ENCODE peak calls at places on chromosomes 5 and 9, in eight cellular contexts. J is GM12878, S is GM23338, I is HCT116, X is HL-60, D is HepG2, W is K562, G is Panc1. M is an unnamed sample.

GRCh38 chr5:126122942-126123341 is 300.3 kb upstream of the GRAMD2B start:
- DNase-seq in G (no peak), X (no peak), S (peak), D (no peak), J (no peak), I (no peak), W (no peak), M (no peak)

GRCh38 chr5:114361724-114362196 is at the start of gene KCNN2:
- DNase-seq in D (peak), S (peak), I (no peak), J (peak), W (no peak), G (no peak), X (peak), M (peak)

GRCh38 chr9:129669946-129670345 is 4.5 kb downstream of the PRRX2 start:
- DNase-seq in D (no peak), J (no peak), X (no peak), S (no peak), G (no peak), W (no peak), I (no peak), M (no peak)

GRCh38 chr5:169448826-169449225 is 134.7 kb upstream of the SPDL1 start:
- DNase-seq in D (no peak), W (no peak), J (no peak), G (no peak), S (no peak), I (no peak), X (no peak), M (no peak)

GRCh38 chr9:125513634-125514413 is 193.2 kb downstream of the MAPKAP1 start:
- DNase-seq in D (peak), W (no peak), X (no peak), J (peak), I (no peak), G (no peak), S (no peak), M (no peak)

GRCh38 chr9:99019523-99020331 is 76.0 kb downstream of the COL15A1 start:
- DNase-seq in X (no peak), W (no peak), J (no peak), I (no peak), S (no peak), G (peak), D (no peak), M (no peak)

GRCh38 chr9:136255896-136256890 is 10.6 kb upstream of the QSOX2 start:
- DNase-seq in J (no peak), G (no peak), D (no peak), S (no peak), W (peak), X (no peak), I (no peak), M (no peak)

GRCh38 chr5:54148062-54148461 is 162.3 kb downstream of the ARL15 start:
- DNase-seq in D (no peak), J (no peak), W (no peak), G (no peak), X (no peak), I (no peak), S (no peak), M (peak)

GRCh38 chr9:104836235-104836634 is 72.3 kb downstream of the NIPSNAP3B start:
- DNase-seq in J (no peak), X (peak), W (no peak), D (no peak), I (no peak), S (peak), G (no peak), M (peak)

GRCh38 chr9:121652037-121652837 is 803 bp downstream of the DAB2IP start:
- DNase-seq in X (no peak), D (no peak), I (no peak), J (no peak), S (peak), G (no peak), W (no peak), M (peak)

GRCh38 chr5:149422429-149423286 is 43.6 kb upstream of the IL17B start:
- DNase-seq in W (peak), G (no peak), I (no peak), S (peak), X (no peak), D (peak), J (no peak), M (peak)

GRCh38 chr5:171426680-171427079 is 7.2 kb downstream of the FGF18 start:
- DNase-seq in I (no peak), G (no peak), W (no peak), S (no peak), X (no peak), D (no peak), J (no peak), M (no peak)

GRCh38 chr9:15553528-15553898 is 670 bp downstream of the CCDC171 start:
- DNase-seq in I (no peak), J (no peak), S (no peak), G (no peak), X (no peak), W (no peak), D (no peak), M (no peak)

GRCh38 chr9:16884952-16885513 is 14.6 kb upstream of the BNC2 start:
- DNase-seq in X (peak), S (no peak), G (no peak), J (no peak), D (no peak), I (no peak), W (no peak), M (peak)

GRCh38 chr5:74257645-74258328 is 382.7 kb downstream of the ENC1 start:
- DNase-seq in W (peak), G (no peak), J (no peak), D (no peak), I (no peak), S (peak), X (peak), M (no peak)

GRCh38 chr5:139038618-139039305 is 159.4 kb downstream of the SIL1 start:
- DNase-seq in S (peak), W (peak), G (no peak), D (peak), J (no peak), X (peak), I (no peak), M (no peak)

GRCh38 chr9:4099961-4100360 is 199.9 kb downstream of the GLIS3 start:
- DNase-seq in J (no peak), D (no peak), S (no peak), X (no peak), I (no peak), W (no peak), G (no peak), M (no peak)

GRCh38 chr9:131744715-131745201 is 4.9 kb upstream of the RAPGEF1 start:
- DNase-seq in J (no peak), G (no peak), W (no peak), I (no peak), X (no peak), D (no peak), S (no peak), M (no peak)

GRCh38 chr5:170293273-170293672 is 4.3 kb downstream of the LCP2 start:
- DNase-seq in J (peak), S (no peak), I (no peak), W (no peak), X (peak), D (no peak), G (no peak), M (no peak)

GRCh38 chr5:96795626-96796025 is 12.1 kb downstream of the ERAP1 start:
- DNase-seq in W (no peak), I (no peak), X (no peak), S (no peak), J (no peak), G (no peak), D (no peak), M (no peak)
- TF ChIP-seq POLR2AphosphoS5 in W (no peak), I (no peak), X (no peak), S (no peak), J (no peak), G (no peak), D (no peak), M (no peak)

GRCh38 chr9:127707766-127708165 is 978 bp downstream of the CFAP157 start:
- DNase-seq in I (peak), J (no peak), D (peak), G (no peak), W (peak), S (peak), X (no peak), M (no peak)

GRCh38 chr9:127705577-127706215 is 1.1 kb upstream of the CFAP157 start:
- DNase-seq in D (no peak), S (no peak), X (no peak), J (no peak), W (no peak), I (no peak), G (no peak), M (peak)

GRCh38 chr9:127708952-127709587 is 2.3 kb downstream of the CFAP157 start:
- DNase-seq in J (no peak), I (no peak), S (no peak), W (no peak), X (no peak), G (no peak), D (no peak), M (no peak)

GRCh38 chr9:127703289-127703946 is 3.4 kb upstream of the CFAP157 start:
- DNase-seq in I (no peak), W (no peak), S (no peak), J (no peak), D (no peak), X (no peak), G (no peak), M (no peak)

DNA sequence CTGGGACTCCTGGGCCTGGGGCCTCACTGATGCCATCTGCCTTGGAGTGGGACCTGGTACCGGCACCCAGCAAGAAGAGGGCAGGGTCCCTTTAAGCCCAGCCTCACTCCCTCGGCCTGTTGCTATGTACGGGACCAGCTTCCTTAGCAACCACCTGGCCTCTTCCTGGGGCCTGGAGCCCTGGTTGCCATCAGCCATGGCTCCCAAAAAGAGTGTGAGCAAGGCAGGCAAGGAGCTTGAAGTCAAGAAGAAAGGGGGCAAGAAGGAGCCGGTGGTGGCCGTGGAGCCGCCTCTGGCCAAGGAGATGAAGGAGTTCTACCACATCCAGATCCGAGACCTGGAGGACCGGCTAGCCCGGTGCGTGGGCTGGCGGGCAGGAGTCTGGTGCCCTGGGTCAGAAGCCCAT is at the start of gene CFAP157:
- DNase-seq in G (no peak), S (peak), J (no peak), D (no peak), I (no peak), X (peak), W (no peak), M (peak)
- TF ChIP-seq REST in G (no peak), S (no peak), J (no peak), D (no peak), I (no peak), X (no peak), W (no peak), M (no peak)

DNA sequence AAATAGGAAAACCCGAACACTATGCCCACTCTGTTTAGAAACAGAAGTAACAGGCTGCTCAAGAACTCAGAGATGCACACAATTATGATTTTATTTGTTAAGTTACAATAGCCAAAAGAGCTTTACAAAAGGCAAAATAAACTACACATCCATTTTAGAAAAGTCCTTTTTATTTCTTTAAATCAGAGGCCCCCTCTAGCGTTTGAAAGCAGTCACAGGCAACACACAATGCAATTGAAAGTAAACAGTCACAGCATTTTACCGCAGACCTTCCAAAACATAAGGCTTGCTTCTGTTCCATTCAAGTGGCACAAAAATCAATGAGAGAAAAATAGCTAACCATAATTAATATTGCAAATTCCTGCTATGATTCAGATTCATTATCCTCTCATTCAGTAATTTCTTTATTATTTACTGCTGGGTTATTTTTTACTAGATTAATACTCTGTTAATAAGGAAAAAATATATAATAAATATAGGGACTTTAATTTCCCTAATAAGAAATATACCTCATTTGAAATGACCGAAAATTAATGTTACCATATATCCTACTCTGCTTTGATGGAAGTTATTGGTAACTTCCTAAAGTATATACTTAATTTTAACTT is 78.3 kb downstream of the CEP120 start:
- DNase-seq in J (no peak), D (peak), S (peak), W (no peak), X (no peak), G (peak), I (no peak), M (peak)
- TF ChIP-seq POLR2AphosphoS5 in J (no peak), D (no peak), S (no peak), W (no peak), X (no peak), G (no peak), I (no peak), M (no peak)

DNA sequence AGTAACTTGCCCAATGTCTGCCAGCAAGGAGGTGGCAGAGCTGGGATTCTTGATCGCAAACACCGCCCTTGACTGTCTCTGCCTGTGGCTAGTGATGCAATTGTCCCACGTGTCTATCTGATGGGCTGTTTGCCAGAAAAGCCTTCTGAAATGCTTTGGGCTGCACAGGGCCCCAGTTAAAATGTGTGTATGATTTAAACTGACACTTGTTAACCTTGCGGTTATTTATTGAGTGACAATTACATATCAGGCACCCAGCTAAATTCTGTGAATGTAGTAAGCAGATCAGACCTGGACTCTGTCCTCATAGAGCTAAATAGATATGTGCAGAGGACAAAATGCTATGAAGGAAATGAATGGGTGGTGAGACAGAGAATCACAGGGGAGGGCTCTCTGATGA is 11.6 kb upstream of the IL12B start:
- DNase-seq in I (peak), G (no peak), J (no peak), S (no peak), W (peak), D (peak), X (peak), M (peak)
- TF ChIP-seq REST in I (no peak), G (no peak), J (no peak), S (no peak), W (no peak), D (no peak), X (no peak), M (no peak)

DNA sequence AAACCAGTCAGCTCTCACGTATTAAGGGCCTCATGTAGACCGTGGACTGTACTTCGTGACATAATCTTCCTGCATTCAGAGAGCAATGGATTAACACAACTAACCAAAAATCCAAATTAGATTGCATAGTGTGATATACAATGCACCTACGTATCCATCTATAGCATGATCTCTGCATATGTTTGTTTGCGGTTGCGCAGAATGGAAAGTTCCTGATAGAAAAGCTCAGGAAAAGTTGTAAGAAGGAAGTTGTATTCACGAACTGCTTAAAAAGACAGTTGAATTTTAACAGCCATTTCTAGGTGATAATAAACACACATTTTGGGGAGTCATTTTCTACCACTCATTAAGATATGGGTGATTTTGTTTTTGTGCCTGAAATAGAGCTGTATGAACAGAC is 869.0 kb downstream of the TLE4 start:
- DNase-seq in X (no peak), J (no peak), I (no peak), W (no peak), S (peak), D (no peak), G (no peak), M (no peak)
- TF ChIP-seq POLR2AphosphoS5 in X (no peak), J (no peak), I (no peak), W (no peak), S (peak), D (no peak), G (no peak), M (no peak)

GRCh38 chr9:115114541-115114940 is 3.4 kb downstream of the TNC start:
- DNase-seq in S (no peak), J (no peak), G (no peak), I (no peak), D (no peak), W (no peak), X (no peak), M (no peak)
- TF ChIP-seq REST in S (no peak), J (no peak), G (no peak), I (no peak), D (no peak), W (no peak), X (no peak), M (no peak)

GRCh38 chr9:12715268-12715667 is 22.1 kb downstream of the TYRP1 start:
- DNase-seq in D (no peak), I (no peak), X (no peak), S (no peak), J (no peak), G (no peak), W (no peak), M (no peak)
- TF ChIP-seq POLR2AphosphoS5 in D (no peak), I (no peak), X (no peak), S (no peak), J (no peak), G (no peak), W (no peak), M (no peak)

DNA sequence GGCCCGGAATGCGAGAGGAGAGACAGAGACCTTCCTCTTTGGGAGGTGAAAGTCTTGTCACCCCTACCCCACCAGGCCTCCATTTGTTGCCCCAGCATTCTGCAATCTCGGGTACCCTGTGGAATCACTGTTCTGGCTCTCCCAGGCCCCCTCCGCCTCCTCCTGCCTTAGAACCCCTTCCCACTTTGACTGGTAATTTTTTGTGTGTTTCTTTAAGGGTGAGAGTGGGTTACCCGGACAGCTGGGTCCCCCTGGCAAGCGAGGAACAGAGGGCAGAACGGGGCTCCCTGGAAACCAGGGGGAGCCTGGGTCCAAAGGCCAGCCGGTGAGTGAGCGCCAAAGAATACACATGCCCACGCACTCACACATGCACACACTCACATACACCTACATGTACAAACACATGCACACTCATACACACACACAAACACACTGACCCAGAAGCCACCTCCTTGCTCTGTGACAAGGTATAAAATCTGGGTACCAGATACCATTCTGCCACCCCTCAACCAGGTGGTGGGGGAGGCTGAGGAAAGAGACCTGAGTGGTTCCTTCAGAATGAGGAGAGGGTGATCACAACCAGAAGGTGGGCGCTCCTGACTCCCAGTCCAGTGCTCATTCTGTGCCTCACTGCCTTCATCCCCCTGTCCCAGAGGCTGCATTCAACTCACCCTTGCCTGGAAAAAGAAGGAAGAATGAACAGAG is 30.9 kb upstream of the ORM1 start:
- DNase-seq in D (no peak), X (no peak), G (no peak), W (no peak), J (no peak), I (no peak), S (no peak), M (no peak)
- TF ChIP-seq REST in D (no peak), X (no peak), G (no peak), W (no peak), J (no peak), I (no peak), S (no peak), M (no peak)

DNA sequence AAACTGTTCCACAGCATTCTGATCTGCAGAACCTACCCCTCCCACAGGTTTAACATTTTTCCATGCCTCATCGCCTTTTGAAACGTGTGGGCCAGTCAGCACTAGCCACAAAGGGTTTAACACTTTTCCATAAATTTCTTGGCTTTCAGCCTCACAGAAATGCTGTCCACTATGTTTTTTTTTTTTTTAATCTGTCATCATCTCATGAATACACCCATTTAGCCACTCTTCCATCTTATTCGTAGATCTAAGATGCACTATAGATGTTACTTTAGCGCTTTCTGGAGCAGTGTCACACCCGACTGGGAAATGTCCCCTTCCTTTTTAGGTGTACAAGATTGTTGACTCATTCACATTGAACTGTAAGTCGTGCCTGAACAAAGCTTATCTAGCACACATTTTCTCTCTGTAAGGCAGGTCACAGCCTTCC is 62.3 kb downstream of the GCNT1 start:
- DNase-seq in I (no peak), W (no peak), J (no peak), D (no peak), G (no peak), X (no peak), S (no peak), M (no peak)
- TF ChIP-seq POLR2AphosphoS5 in I (no peak), W (no peak), J (no peak), D (no peak), G (no peak), X (no peak), S (no peak), M (no peak)

M was measured in SK-N-SH.